ENCODE peak calls at places on chromosomes 6 and 20, in six cellular contexts. B is H54, Q is pancreas, H is retina, N is left ventricle myocardium inferior, Z is NCI-H1092 treated with DMSO at 0.1 percent for 48 hours. L is an unnamed sample.

GRCh38 chr20:47576516-47577033 is 74.9 kb downstream of the NCOA3 start:
- DNase-seq in B (peak; percentile 46), Q (peak; percentile 34), H (peak; percentile 47), N (peak; percentile 42), Z (peak; percentile 90), L (peak; percentile 50)

GRCh38 chr6:20542927-20543602 is 8.8 kb downstream of the CDKAL1 start:
- DNase-seq in B (no peak), Q (no peak), H (no peak), N (no peak), Z (no peak), L (no peak)

GRCh38 chr6:7137335-7138106 is 29.8 kb downstream of the RREB1 start:
- DNase-seq in B (peak; percentile 67), Q (no peak), H (peak; percentile 53), N (peak; percentile 59), Z (peak; percentile 31), L (peak; percentile 75)

GRCh38 chr6:69789573-69789972 is 7.2 kb downstream of the LMBRD1 start:
- DNase-seq in B (no peak), Q (no peak), H (no peak), N (no peak), Z (no peak), L (no peak)

GRCh38 chr20:58446938-58447265 is 57.9 kb downstream of the VAPB start:
- DNase-seq in B (no peak), Q (no peak), H (no peak), N (no peak), Z (no peak), L (no peak)

GRCh38 chr6:90691823-90692222 is 105.0 kb upstream of the MAP3K7 start:
- DNase-seq in B (no peak), Q (no peak), H (no peak), N (no peak), Z (no peak), L (no peak)

GRCh38 chr20:46900826-46901225 is 6.2 kb downstream of the EYA2 start:
- DNase-seq in B (no peak), Q (no peak), H (no peak), N (no peak), Z (no peak), L (no peak)

GRCh38 chr20:5652626-5653573 is 97.3 kb upstream of the SHLD1 start:
- DNase-seq in B (no peak), Q (no peak), H (no peak), N (no peak), Z (no peak), L (no peak)

GRCh38 chr20:61756446-61756845 is 309.2 kb downstream of the TAF4 start:
- DNase-seq in B (no peak), Q (peak; percentile 19), H (no peak), N (no peak), Z (no peak), L (no peak)

GRCh38 chr6:37731888-37732287 is 34.2 kb upstream of the MDGA1 start:
- DNase-seq in B (no peak), Q (no peak), H (no peak), N (no peak), Z (no peak), L (no peak)

GRCh38 chr6:150704447-150705192 is 104.9 kb downstream of the PLEKHG1 start:
- DNase-seq in B (no peak), Q (no peak), H (no peak), N (no peak), Z (no peak), L (no peak)

GRCh38 chr6:31055401-31055800 is 45.1 kb downstream of the MUC22 start:
- DNase-seq in B (no peak), Q (no peak), H (no peak), N (no peak), Z (no peak), L (no peak)

GRCh38 chr20:6663751-6664388 is 103.6 kb upstream of the BMP2 start:
- DNase-seq in B (no peak), Q (no peak), H (no peak), N (no peak), Z (no peak), L (no peak)

GRCh38 chr6:11179088-11179977 is 53.1 kb downstream of the NEDD9 start:
- DNase-seq in B (no peak), Q (no peak), H (no peak), N (no peak), Z (no peak), L (no peak)

GRCh38 chr6:113287396-113287795 is 569.7 kb upstream of the MARCKS start:
- DNase-seq in B (no peak), Q (no peak), H (no peak), N (no peak), Z (no peak), L (no peak)

GRCh38 chr20:31859266-31859997 is 10.9 kb downstream of the DUSP15 start:
- DNase-seq in B (no peak), Q (no peak), H (no peak), N (no peak), Z (no peak), L (no peak)

GRCh38 chr6:138517635-138518034 is 18.3 kb upstream of the NHSL1 start:
- DNase-seq in B (no peak), Q (no peak), H (no peak), N (no peak), Z (no peak), L (peak; percentile 22)

GRCh38 chr20:56974499-56975250 is 291.8 kb downstream of the BMP7 start:
- DNase-seq in B (peak; percentile 60), Q (no peak), H (peak; percentile 75), N (no peak), Z (no peak), L (no peak)

GRCh38 chr6:21188505-21189223 is 404.9 kb upstream of the SOX4 start:
- DNase-seq in B (no peak), Q (no peak), H (no peak), N (no peak), Z (peak; percentile 23), L (no peak)

GRCh38 chr6:48983377-48983776 is 479.7 kb downstream of the MMUT start:
- DNase-seq in B (no peak), Q (peak; percentile 50), H (no peak), N (no peak), Z (no peak), L (no peak)

GRCh38 chr6:26295691-26296555 is 69.1 kb upstream of the BTN3A2 start:
- DNase-seq in B (no peak), Q (no peak), H (no peak), N (no peak), Z (no peak), L (peak; percentile 27)

GRCh38 chr6:46452312-46452917 is 38.8 kb downstream of the RCAN2 start:
- DNase-seq in B (no peak), Q (no peak), H (no peak), N (no peak), Z (no peak), L (no peak)

GRCh38 chr6:102015431-102015830 is 621.9 kb downstream of the GRIK2 start:
- DNase-seq in B (no peak), Q (peak; percentile 27), H (no peak), N (no peak), Z (no peak), L (no peak)

GRCh38 chr6:66965227-66965626 is 1258.2 kb upstream of the EYS start:
- DNase-seq in B (no peak), Q (no peak), H (no peak), N (no peak), Z (no peak), L (no peak)

GRCh38 chr20:25462166-25462565 is 54.7 kb downstream of the GINS1 start:
- DNase-seq in B (no peak), Q (no peak), H (no peak), N (no peak), Z (no peak), L (no peak)

GRCh38 chr20:53253668-53254067 is 281.5 kb downstream of the TSHZ2 start:
- DNase-seq in B (no peak), Q (no peak), H (no peak), N (no peak), Z (no peak), L (no peak)

GRCh38 chr6:11934638-11935037 is 77.5 kb upstream of the HIVEP1 start:
- DNase-seq in B (no peak), Q (no peak), H (no peak), N (no peak), Z (no peak), L (no peak)

GRCh38 chr20:32820698-32821378 is 1.1 kb downstream of the MAPRE1 start:
- DNase-seq in B (no peak), Q (no peak), H (no peak), N (no peak), Z (no peak), L (no peak)

GRCh38 chr20:45343867-45344721 is 4.1 kb downstream of the SDC4 start:
- DNase-seq in B (peak; percentile 73), Q (peak; percentile 68), H (no peak), N (no peak), Z (no peak), L (peak; percentile 92)

GRCh38 chr6:112251170-112251945 is 3.0 kb downstream of the LAMA4 start:
- DNase-seq in B (no peak), Q (no peak), H (no peak), N (peak; percentile 58), Z (no peak), L (no peak)

GRCh38 chr20:56368351-56369134 is 9.8 kb downstream of the FAM210B start:
- DNase-seq in B (no peak), Q (no peak), H (no peak), N (no peak), Z (no peak), L (no peak)

GRCh38 chr6:100796049-100796823 is 84.9 kb downstream of the ASCC3 start:
- DNase-seq in B (no peak), Q (no peak), H (no peak), N (no peak), Z (no peak), L (no peak)

GRCh38 chr6:163402616-163403015 is 11.9 kb upstream of the QKI start:
- DNase-seq in B (no peak), Q (no peak), H (no peak), N (no peak), Z (no peak), L (no peak)

GRCh38 chr6:80454661-80455365 is 348.3 kb downstream of the BCKDHB start:
- DNase-seq in B (no peak), Q (no peak), H (no peak), N (no peak), Z (no peak), L (no peak)

L was measured in adrenal gland.